ENCODE peak calls at places on chromosome 15, in five cellular contexts. One of them, this sample, is unnamed.

GRCh38 chr15:85583404-85584390 is 203.3 kb downstream of the AKAP13 start:
- DNase-seq in naive thymus-derived CD8-positive, alpha-beta T cell: no peak
- DNase-seq in cardiac septum: no peak
- DNase-seq in neural crest cell: peak
- DNase-seq in HT-29: peak
- DNase-seq in this sample: peak

GRCh38 chr15:19899021-19899824 is 642.4 kb downstream of the GOLGA6L6 start:
- DNase-seq in neural crest cell: no peak
- DNase-seq in HT-29: no peak
- DNase-seq in naive thymus-derived CD8-positive, alpha-beta T cell: no peak
- DNase-seq in cardiac septum: no peak
- DNase-seq in this sample: peak

GRCh38 chr15:68574051-68574450 is 4.7 kb upstream of the CORO2B start:
- DNase-seq in naive thymus-derived CD8-positive, alpha-beta T cell: no peak
- DNase-seq in cardiac septum: no peak
- DNase-seq in HT-29: no peak
- DNase-seq in neural crest cell: no peak
- DNase-seq in this sample: no peak

GRCh38 chr15:51536965-51537574 is 85.5 kb downstream of the DMXL2 start:
- DNase-seq in HT-29: peak
- DNase-seq in cardiac septum: no peak
- DNase-seq in neural crest cell: no peak
- DNase-seq in naive thymus-derived CD8-positive, alpha-beta T cell: no peak
- DNase-seq in this sample: no peak

GRCh38 chr15:90701048-90701447 is 16.1 kb upstream of the BLM start:
- DNase-seq in cardiac septum: no peak
- DNase-seq in HT-29: no peak
- DNase-seq in naive thymus-derived CD8-positive, alpha-beta T cell: no peak
- DNase-seq in neural crest cell: no peak
- DNase-seq in this sample: no peak

GRCh38 chr15:31069360-31070000 is 32.0 kb downstream of the TRPM1 start:
- DNase-seq in naive thymus-derived CD8-positive, alpha-beta T cell: no peak
- DNase-seq in cardiac septum: no peak
- DNase-seq in HT-29: no peak
- DNase-seq in neural crest cell: no peak
- DNase-seq in this sample: no peak

GRCh38 chr15:69744421-69745162 is 292.0 kb downstream of the RPLP1 start:
- DNase-seq in HT-29: no peak
- DNase-seq in cardiac septum: no peak
- DNase-seq in neural crest cell: no peak
- DNase-seq in naive thymus-derived CD8-positive, alpha-beta T cell: no peak
- DNase-seq in this sample: no peak

GRCh38 chr15:98689431-98689861 is 41.1 kb downstream of the IGF1R start:
- DNase-seq in naive thymus-derived CD8-positive, alpha-beta T cell: no peak
- DNase-seq in cardiac septum: no peak
- DNase-seq in neural crest cell: no peak
- DNase-seq in HT-29: no peak
- DNase-seq in this sample: no peak

GRCh38 chr15:65286069-65286703 is 497 bp downstream of the PARP16 start:
- DNase-seq in naive thymus-derived CD8-positive, alpha-beta T cell: no peak
- DNase-seq in cardiac septum: no peak
- DNase-seq in neural crest cell: no peak
- DNase-seq in HT-29: peak
- DNase-seq in this sample: no peak

GRCh38 chr15:82999426-82999825 is 12.0 kb downstream of the C15orf40 start:
- DNase-seq in neural crest cell: no peak
- DNase-seq in HT-29: no peak
- DNase-seq in cardiac septum: no peak
- DNase-seq in naive thymus-derived CD8-positive, alpha-beta T cell: no peak
- DNase-seq in this sample: no peak

GRCh38 chr15:85063522-85063921 is 81.9 kb downstream of the PDE8A start:
- DNase-seq in naive thymus-derived CD8-positive, alpha-beta T cell: no peak
- DNase-seq in HT-29: no peak
- DNase-seq in cardiac septum: no peak
- DNase-seq in neural crest cell: no peak
- DNase-seq in this sample: no peak

GRCh38 chr15:80804970-80805495 is 25.9 kb downstream of the CEMIP start:
- DNase-seq in cardiac septum: no peak
- DNase-seq in HT-29: peak
- DNase-seq in neural crest cell: no peak
- DNase-seq in naive thymus-derived CD8-positive, alpha-beta T cell: no peak
- DNase-seq in this sample: no peak

GRCh38 chr15:52143862-52144261 is 31.3 kb upstream of the BCL2L10 start:
- DNase-seq in cardiac septum: no peak
- DNase-seq in HT-29: peak
- DNase-seq in naive thymus-derived CD8-positive, alpha-beta T cell: no peak
- DNase-seq in neural crest cell: no peak
- DNase-seq in this sample: no peak

GRCh38 chr15:48601095-48601494 is 44.4 kb downstream of the FBN1 start:
- DNase-seq in cardiac septum: no peak
- DNase-seq in HT-29: no peak
- DNase-seq in naive thymus-derived CD8-positive, alpha-beta T cell: no peak
- DNase-seq in neural crest cell: no peak
- DNase-seq in this sample: no peak

GRCh38 chr15:71508081-71508682 is 302.2 kb upstream of the NR2E3 start:
- DNase-seq in HT-29: no peak
- DNase-seq in neural crest cell: no peak
- DNase-seq in cardiac septum: no peak
- DNase-seq in naive thymus-derived CD8-positive, alpha-beta T cell: no peak
- DNase-seq in this sample: no peak

GRCh38 chr15:74200394-74200793 is 2.2 kb downstream of the STRA6 start:
- DNase-seq in cardiac septum: no peak
- DNase-seq in neural crest cell: no peak
- DNase-seq in naive thymus-derived CD8-positive, alpha-beta T cell: no peak
- DNase-seq in HT-29: peak
- DNase-seq in this sample: peak

GRCh38 chr15:28919201-28919627 is 33.4 kb downstream of the APBA2 start:
- DNase-seq in cardiac septum: peak
- DNase-seq in HT-29: no peak
- DNase-seq in naive thymus-derived CD8-positive, alpha-beta T cell: no peak
- DNase-seq in neural crest cell: no peak
- DNase-seq in this sample: peak

GRCh38 chr15:96345560-96346389 is 15.3 kb downstream of the NR2F2 start:
- DNase-seq in neural crest cell: peak
- DNase-seq in HT-29: peak
- DNase-seq in naive thymus-derived CD8-positive, alpha-beta T cell: no peak
- DNase-seq in cardiac septum: peak
- DNase-seq in this sample: peak

This sample was measured in sigmoid colon.